ENCODE peak calls at places on chromosomes 16 and 17, in four cellular contexts. X is ovary, C is endodermal cell, F is stomach. V is an unnamed sample.

GRCh38 chr17:33038740-33039139 is 47.1 kb downstream of the SPACA3 start:
- DNase-seq in X (peak; percentile 35), C (peak; percentile 96), F (no peak), V (no peak)

GRCh38 chr17:57412520-57413096 is 156.3 kb downstream of the MSI2 start:
- DNase-seq in X (no peak), C (no peak), F (no peak), V (no peak)

GRCh38 chr16:4895366-4895765 is 41.6 kb downstream of the PPL start:
- DNase-seq in X (no peak), C (no peak), F (no peak), V (no peak)

GRCh38 chr17:83155128-83156081 is 76.0 kb downstream of the METRNL start:
- DNase-seq in X (no peak), C (peak; percentile 54), F (no peak), V (peak; percentile 76)

GRCh38 chr17:77376795-77377751 is 236.3 kb downstream of the SEC14L1 start:
- DNase-seq in X (peak; percentile 61), C (no peak), F (peak; percentile 86), V (peak; percentile 82)

GRCh38 chr17:57408064-57408811 is 151.9 kb downstream of the MSI2 start:
- DNase-seq in X (no peak), C (peak; percentile 81), F (no peak), V (no peak)

GRCh38 chr17:18143044-18143936 is 34.7 kb downstream of the MYO15A start:
- DNase-seq in X (no peak), C (peak; percentile 95), F (no peak), V (no peak)

GRCh38 chr17:77888242-77889134 is 70.0 kb upstream of the TNRC6C start:
- DNase-seq in X (no peak), C (no peak), F (no peak), V (peak; percentile 46)

GRCh38 chr17:58249270-58250133 is 11.1 kb downstream of the LPO start:
- DNase-seq in X (peak; percentile 73), C (peak; percentile 95), F (peak; percentile 66), V (no peak)

GRCh38 chr17:2058521-2059124 is 3.7 kb downstream of the HIC1 start:
- DNase-seq in X (peak; percentile 84), C (peak; percentile 96), F (peak; percentile 88), V (peak; percentile 57)

GRCh38 chr16:48050871-48051270 is 104.9 kb downstream of the ABCC12 start:
- DNase-seq in X (no peak), C (peak; percentile 61), F (no peak), V (no peak)

GRCh38 chr17:41913798-41914197 is 5.0 kb downstream of the ACLY start:
- DNase-seq in X (no peak), C (peak; percentile 88), F (no peak), V (no peak)

GRCh38 chr17:27320222-27320560 is 26.3 kb downstream of the WSB1 start:
- DNase-seq in X (no peak), C (no peak), F (no peak), V (no peak)

GRCh38 chr17:14320734-14321475 is 20.0 kb downstream of the HS3ST3B1 start:
- DNase-seq in X (no peak), C (peak; percentile 39), F (no peak), V (no peak)

GRCh38 chr16:50879873-50880695 is 138.2 kb downstream of the CYLD start:
- DNase-seq in X (no peak), C (peak; percentile 92), F (no peak), V (no peak)

GRCh38 chr17:63451150-63451549 is 5.0 kb upstream of the CYB561 start:
- DNase-seq in X (no peak), C (no peak), F (no peak), V (no peak)

GRCh38 chr16:55506708-55507107 is 2.2 kb upstream of the LPCAT2 start:
- DNase-seq in X (no peak), C (no peak), F (no peak), V (no peak)

GRCh38 chr16:68517606-68518161 is 21.4 kb upstream of the ZFP90 start:
- DNase-seq in X (no peak), C (no peak), F (no peak), V (no peak)

GRCh38 chr16:86638642-86639041 is 60.3 kb downstream of the FOXL1 start:
- DNase-seq in X (no peak), C (no peak), F (no peak), V (no peak)

GRCh38 chr16:21023509-21024202 is 123.1 kb downstream of the LYRM1 start:
- DNase-seq in X (no peak), C (no peak), F (peak; percentile 43), V (no peak)

GRCh38 chr16:58020628-58021521 is 4.7 kb upstream of the MMP15 start:
- DNase-seq in X (peak; percentile 68), C (peak; percentile 91), F (peak; percentile 74), V (peak; percentile 60)

GRCh38 chr17:27751166-27751565 is 49.2 kb downstream of the NOS2 start:
- DNase-seq in X (no peak), C (no peak), F (no peak), V (no peak)

GRCh38 chr17:19769946-19770652 is 22.0 kb upstream of the ALDH3A1 start:
- DNase-seq in X (no peak), C (no peak), F (no peak), V (peak; percentile 51)

GRCh38 chr17:38415250-38416194 is 12.7 kb upstream of the ARHGAP23 start:
- DNase-seq in X (no peak), C (peak; percentile 90), F (no peak), V (no peak)

DNA sequence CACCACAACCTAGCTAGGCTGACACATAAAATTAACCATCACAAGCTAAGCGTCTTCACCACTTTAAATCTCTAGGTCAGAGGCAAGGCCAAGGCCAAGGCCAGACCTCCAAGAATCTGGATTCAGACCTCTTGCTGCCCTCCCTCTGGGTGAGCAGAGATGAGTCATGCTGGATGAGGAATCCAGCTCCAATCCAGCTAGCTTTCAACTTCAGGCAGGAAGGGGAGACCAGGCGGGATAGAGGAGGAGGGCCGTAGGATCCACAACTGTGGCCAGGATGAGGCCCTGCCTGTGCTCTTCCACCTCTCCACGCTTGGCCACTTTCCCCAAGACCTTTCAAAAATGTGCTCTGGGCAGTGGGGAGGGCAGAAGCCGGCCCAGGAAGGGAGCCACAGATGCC is 14.7 kb downstream of the LRRC75A start:
- DNase-seq in X (peak; percentile 65), C (peak; percentile 90), F (no peak), V (peak; percentile 59)
- H3K27ac ChIP-seq in X (peak overlapping the region; percentile 21), C (no peak overlapping the region), F (peak overlapping the region; percentile 19), V (peak overlapping the region; percentile 62)

GRCh38 chr17:81703747-81704654 is 834 bp downstream of the MRPL12 start:
- DNase-seq in X (no peak), C (no peak), F (no peak), V (no peak)

GRCh38 chr17:81700353-81701287 is 2.5 kb upstream of the MRPL12 start:
- DNase-seq in X (no peak), C (no peak), F (no peak), V (no peak)

GRCh38 chr17:81702934-81703746 is at the start of gene MRPL12:
- DNase-seq in X (peak; percentile 91), C (peak; percentile 99), F (peak; percentile 94), V (peak; percentile 94)

GRCh38 chr17:81697261-81698044 is 5.7 kb upstream of the MRPL12 start:
- DNase-seq in X (no peak), C (no peak), F (no peak), V (no peak)

DNA sequence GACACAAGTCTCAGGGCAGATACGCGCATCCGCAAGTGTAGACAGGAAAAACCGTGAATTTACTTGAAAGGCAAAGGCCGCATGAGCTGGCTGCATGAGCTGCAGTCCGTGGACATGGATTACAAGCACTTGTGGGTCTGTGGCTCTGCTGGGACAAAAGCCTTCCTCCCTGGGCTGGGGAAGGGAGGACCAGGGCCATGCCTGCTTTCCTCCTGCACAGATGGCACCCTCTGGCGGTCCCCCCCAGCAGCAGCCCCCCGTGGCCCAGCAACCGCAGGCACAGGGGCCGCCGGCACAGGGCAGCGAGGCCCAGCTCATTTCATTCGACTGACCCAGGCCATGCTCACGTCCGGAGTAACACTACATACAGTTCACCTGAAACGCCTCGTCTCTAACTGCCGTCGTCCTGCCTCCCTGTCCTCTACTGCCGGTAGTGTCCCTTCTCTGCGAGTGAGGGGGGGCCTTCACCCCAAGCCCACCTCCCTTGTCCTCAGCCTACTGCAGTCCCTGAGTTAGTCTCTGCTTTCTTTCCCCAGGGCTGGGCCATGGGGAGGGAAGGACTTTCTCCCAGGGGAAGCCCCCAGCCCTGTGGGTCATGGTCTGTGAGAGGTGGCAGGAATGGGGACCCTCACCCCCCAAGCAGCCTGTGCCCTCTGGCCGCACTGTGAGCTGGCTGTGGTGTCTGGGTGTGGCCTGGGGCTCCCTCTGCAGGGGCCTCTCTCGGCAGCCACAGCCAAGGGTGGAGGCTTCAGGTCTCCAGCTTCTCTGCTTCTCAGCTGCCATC is 1.7 kb upstream of the MRPL12 start:
- DNase-seq in X (no peak), C (no peak), F (no peak), V (no peak)
- H3K27ac ChIP-seq in X (no peak overlapping the region), C (no peak overlapping the region), F (peak overlapping the region; percentile 95), V (peak overlapping the region; percentile 93)

GRCh38 chr16:843771-844170 is 43.2 kb upstream of the GNG13 start:
- DNase-seq in X (peak; percentile 9), C (no peak), F (no peak), V (no peak)

GRCh38 chr16:842631-843560 is 42.4 kb upstream of the GNG13 start:
- DNase-seq in X (no peak), C (no peak), F (no peak), V (no peak)

GRCh38 chr16:844638-845348 is 44.3 kb upstream of the GNG13 start:
- DNase-seq in X (no peak), C (no peak), F (no peak), V (no peak)

GRCh38 chr16:847151-847550 is 46.6 kb upstream of the GNG13 start:
- DNase-seq in X (no peak), C (no peak), F (no peak), V (no peak)

DNA sequence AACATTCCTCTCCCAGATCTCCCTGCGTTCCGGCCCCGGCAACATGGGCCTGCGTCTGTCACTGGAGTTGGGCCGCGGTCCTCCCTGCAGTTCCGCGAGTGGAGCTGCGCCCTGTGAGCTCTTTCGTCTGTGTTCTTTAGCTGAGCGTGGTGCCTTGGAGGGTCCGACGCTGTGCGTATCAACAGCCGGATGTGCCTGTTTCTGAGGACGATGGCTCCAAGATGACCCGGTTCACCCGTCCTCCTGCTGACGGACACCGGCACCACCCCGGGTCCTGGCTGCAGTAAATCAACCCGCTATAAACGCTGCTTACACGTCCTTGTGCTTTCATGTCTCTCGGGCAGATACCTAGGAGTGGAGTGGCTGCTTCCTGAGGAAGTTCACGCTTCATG is 44.8 kb upstream of the GNG13 start:
- DNase-seq in X (no peak), C (no peak), F (no peak), V (no peak)
- H3K27ac ChIP-seq in X (no peak overlapping the region), C (no peak overlapping the region), F (no peak overlapping the region), V (no peak overlapping the region)

GRCh38 chr16:89315791-89316581 is 98.5 kb downstream of the ZNF778 start:
- DNase-seq in X (no peak), C (no peak), F (peak; percentile 34), V (peak; percentile 37)

GRCh38 chr16:89314357-89314756 is 96.9 kb downstream of the ZNF778 start:
- DNase-seq in X (no peak), C (no peak), F (no peak), V (no peak)

GRCh38 chr16:89314858-89315257 is 97.4 kb downstream of the ZNF778 start:
- DNase-seq in X (no peak), C (no peak), F (no peak), V (no peak)

GRCh38 chr16:89316701-89317100 is 99.2 kb downstream of the ZNF778 start:
- DNase-seq in X (no peak), C (no peak), F (no peak), V (no peak)

DNA sequence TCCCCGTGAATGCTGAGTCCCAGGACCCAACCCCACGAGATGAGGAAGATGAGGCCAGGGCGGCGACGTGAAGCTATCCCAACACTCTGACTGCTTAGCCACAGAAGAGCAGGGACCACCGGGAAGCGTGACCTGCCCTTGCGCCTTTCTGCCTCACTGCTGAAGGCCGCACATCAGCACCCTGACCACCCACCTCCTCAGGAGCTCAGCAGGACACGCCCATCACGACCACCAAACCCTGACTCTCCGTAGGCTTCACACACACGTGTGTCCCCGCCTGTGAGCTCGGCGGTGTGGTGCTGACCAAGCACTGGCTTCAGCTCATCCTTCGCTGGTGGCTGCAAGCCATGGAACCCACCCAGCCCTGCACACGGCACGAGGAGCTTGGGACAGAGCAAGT is 97.8 kb downstream of the ZNF778 start:
- DNase-seq in X (no peak), C (no peak), F (no peak), V (no peak)
- H3K27ac ChIP-seq in X (no peak overlapping the region), C (no peak overlapping the region), F (peak overlapping the region; percentile 38), V (no peak overlapping the region)